ENCODE peak calls at places on chromosomes 3 and 15, in five cellular contexts. X is tibial artery, S is caudate nucleus, K is Right ventricle myocardium superior, T is stomach. P is an unnamed sample.

GRCh38 chr3:29319798-29320197 is 38.9 kb downstream of the RBMS3 start:
- DNase-seq in X (no peak), T (no peak), K (no peak), S (no peak), P (no peak)

GRCh38 chr3:78668302-78668701 is 1099.5 kb downstream of the ROBO1 start:
- DNase-seq in S (no peak), X (no peak), K (no peak), T (no peak), P (no peak)

GRCh38 chr15:62907275-62907674 is 135.3 kb upstream of the TPM1 start:
- DNase-seq in S (no peak), T (no peak), X (no peak), K (no peak), P (no peak)

GRCh38 chr15:88484781-88485246 is 17.3 kb downstream of the MRPS11 start:
- DNase-seq in X (no peak), K (no peak), T (no peak), S (no peak), P (no peak)

GRCh38 chr15:91348812-91349500 is 248.9 kb downstream of the SV2B start:
- DNase-seq in S (no peak), K (no peak), T (no peak), X (no peak), P (no peak)

GRCh38 chr15:89492111-89492641 is 4.2 kb downstream of the RHCG start:
- DNase-seq in S (no peak), X (no peak), K (no peak), T (no peak), P (peak; percentile 51)

GRCh38 chr3:33173103-33173502 is 45.5 kb downstream of the SUSD5 start:
- DNase-seq in X (no peak), K (no peak), S (no peak), T (no peak), P (no peak)

GRCh38 chr15:74399511-74400312 is 32.3 kb upstream of the CYP11A1 start:
- DNase-seq in S (no peak), K (no peak), X (no peak), T (no peak), P (no peak)

GRCh38 chr3:37247398-37248114 is 73.2 kb upstream of the LRRFIP2 start:
- DNase-seq in X (no peak), S (no peak), T (no peak), K (no peak), P (no peak)

GRCh38 chr15:59260090-59260489 is 53.4 kb downstream of the LDHAL6B start:
- DNase-seq in X (no peak), S (peak; percentile 86), K (no peak), T (no peak), P (no peak)